ENCODE peak calls at places on chromosomes 13 and 19, in nine cellular contexts. One of them, this sample, is unnamed.

GRCh38 chr13:42876810-42877550 is 95.6 kb downstream of the FAM216B start:
- DNase-seq in effector CD4-positive, alpha-beta T cell: no peak
- DNase-seq in HS-27A: no peak
- DNase-seq in H4: no peak
- DNase-seq in mesothelial cell of epicardium: no peak
- DNase-seq in SK-N-SH: no peak
- DNase-seq in dermis microvascular lymphatic vessel endothelial cell: no peak
- DNase-seq in fibroblast of lung: peak
- DNase-seq in HuH-7: no peak
- DNase-seq in this sample: no peak

GRCh38 chr19:47432091-47432490 is 12.8 kb upstream of the MEIS3 start:
- DNase-seq in fibroblast of lung: no peak
- DNase-seq in dermis microvascular lymphatic vessel endothelial cell: no peak
- DNase-seq in H4: no peak
- DNase-seq in effector CD4-positive, alpha-beta T cell: no peak
- DNase-seq in mesothelial cell of epicardium: no peak
- DNase-seq in HuH-7: no peak
- DNase-seq in SK-N-SH: no peak
- DNase-seq in HS-27A: no peak
- DNase-seq in this sample: no peak

GRCh38 chr13:36163303-36163702 is 32.1 kb upstream of the DCLK1 start:
- DNase-seq in HS-27A: no peak
- DNase-seq in SK-N-SH: no peak
- DNase-seq in dermis microvascular lymphatic vessel endothelial cell: no peak
- DNase-seq in effector CD4-positive, alpha-beta T cell: no peak
- DNase-seq in HuH-7: no peak
- DNase-seq in fibroblast of lung: no peak
- DNase-seq in mesothelial cell of epicardium: no peak
- DNase-seq in H4: no peak
- DNase-seq in this sample: no peak

GRCh38 chr19:52897149-52897935 is at the start of gene ZNF320:
- DNase-seq in dermis microvascular lymphatic vessel endothelial cell: peak
- DNase-seq in H4: peak
- DNase-seq in fibroblast of lung: peak
- DNase-seq in effector CD4-positive, alpha-beta T cell: peak
- DNase-seq in mesothelial cell of epicardium: peak
- DNase-seq in HS-27A: peak
- DNase-seq in SK-N-SH: peak
- DNase-seq in HuH-7: peak
- DNase-seq in this sample: peak

GRCh38 chr19:40614595-40615411 is 13.6 kb downstream of the LTBP4 start:
- DNase-seq in HuH-7: no peak
- DNase-seq in effector CD4-positive, alpha-beta T cell: peak
- DNase-seq in H4: peak
- DNase-seq in dermis microvascular lymphatic vessel endothelial cell: no peak
- DNase-seq in SK-N-SH: peak
- DNase-seq in mesothelial cell of epicardium: peak
- DNase-seq in fibroblast of lung: peak
- DNase-seq in HS-27A: peak
- DNase-seq in this sample: peak

GRCh38 chr19:8607386-8607785 is 3.1 kb downstream of the ADAMTS10 start:
- DNase-seq in SK-N-SH: no peak
- DNase-seq in HuH-7: no peak
- DNase-seq in dermis microvascular lymphatic vessel endothelial cell: no peak
- DNase-seq in H4: no peak
- DNase-seq in mesothelial cell of epicardium: no peak
- DNase-seq in HS-27A: no peak
- DNase-seq in fibroblast of lung: peak
- DNase-seq in effector CD4-positive, alpha-beta T cell: no peak
- DNase-seq in this sample: no peak

GRCh38 chr19:53945441-53945840 is 17.3 kb upstream of the CACNG8 start:
- DNase-seq in SK-N-SH: peak
- DNase-seq in dermis microvascular lymphatic vessel endothelial cell: no peak
- DNase-seq in fibroblast of lung: no peak
- DNase-seq in H4: peak
- DNase-seq in HuH-7: no peak
- DNase-seq in HS-27A: no peak
- DNase-seq in mesothelial cell of epicardium: no peak
- DNase-seq in effector CD4-positive, alpha-beta T cell: no peak
- DNase-seq in this sample: no peak

GRCh38 chr19:4455742-4456565 is 1.6 kb downstream of the UBXN6 start:
- DNase-seq in HuH-7: no peak
- DNase-seq in H4: no peak
- DNase-seq in effector CD4-positive, alpha-beta T cell: no peak
- DNase-seq in fibroblast of lung: peak
- DNase-seq in mesothelial cell of epicardium: peak
- DNase-seq in dermis microvascular lymphatic vessel endothelial cell: no peak
- DNase-seq in SK-N-SH: peak
- DNase-seq in HS-27A: no peak
- DNase-seq in this sample: no peak

GRCh38 chr13:40445557-40445990 is 220.9 kb downstream of the FOXO1 start:
- DNase-seq in mesothelial cell of epicardium: no peak
- DNase-seq in fibroblast of lung: no peak
- DNase-seq in effector CD4-positive, alpha-beta T cell: no peak
- DNase-seq in HuH-7: no peak
- DNase-seq in HS-27A: peak
- DNase-seq in SK-N-SH: no peak
- DNase-seq in dermis microvascular lymphatic vessel endothelial cell: peak
- DNase-seq in H4: peak
- DNase-seq in this sample: peak

GRCh38 chr13:77781804-77782203 is 84.3 kb downstream of the SLAIN1 start:
- DNase-seq in dermis microvascular lymphatic vessel endothelial cell: no peak
- DNase-seq in effector CD4-positive, alpha-beta T cell: no peak
- DNase-seq in fibroblast of lung: no peak
- DNase-seq in SK-N-SH: no peak
- DNase-seq in HS-27A: no peak
- DNase-seq in HuH-7: no peak
- DNase-seq in H4: no peak
- DNase-seq in mesothelial cell of epicardium: no peak
- DNase-seq in this sample: no peak

GRCh38 chr19:49340069-49340864 is 5.1 kb downstream of the CD37 start:
- DNase-seq in H4: peak
- DNase-seq in HS-27A: peak
- DNase-seq in mesothelial cell of epicardium: no peak
- DNase-seq in SK-N-SH: no peak
- DNase-seq in effector CD4-positive, alpha-beta T cell: no peak
- DNase-seq in dermis microvascular lymphatic vessel endothelial cell: no peak
- DNase-seq in fibroblast of lung: peak
- DNase-seq in HuH-7: peak
- DNase-seq in this sample: peak

GRCh38 chr13:97134364-97135095 is 87.6 kb upstream of the MBNL2 start:
- DNase-seq in fibroblast of lung: peak
- DNase-seq in effector CD4-positive, alpha-beta T cell: no peak
- DNase-seq in HS-27A: no peak
- DNase-seq in dermis microvascular lymphatic vessel endothelial cell: no peak
- DNase-seq in SK-N-SH: no peak
- DNase-seq in HuH-7: no peak
- DNase-seq in mesothelial cell of epicardium: no peak
- DNase-seq in H4: no peak
- DNase-seq in this sample: no peak

GRCh38 chr19:1387684-1388636 is 4.3 kb downstream of the NDUFS7 start:
- DNase-seq in effector CD4-positive, alpha-beta T cell: no peak
- DNase-seq in fibroblast of lung: no peak
- DNase-seq in HS-27A: no peak
- DNase-seq in dermis microvascular lymphatic vessel endothelial cell: no peak
- DNase-seq in SK-N-SH: no peak
- DNase-seq in HuH-7: no peak
- DNase-seq in mesothelial cell of epicardium: no peak
- DNase-seq in H4: no peak
- DNase-seq in this sample: no peak

GRCh38 chr13:98083507-98083906 is 59.4 kb upstream of the FARP1 start:
- DNase-seq in H4: no peak
- DNase-seq in HS-27A: peak
- DNase-seq in SK-N-SH: no peak
- DNase-seq in effector CD4-positive, alpha-beta T cell: no peak
- DNase-seq in fibroblast of lung: peak
- DNase-seq in mesothelial cell of epicardium: no peak
- DNase-seq in dermis microvascular lymphatic vessel endothelial cell: no peak
- DNase-seq in HuH-7: no peak
- DNase-seq in this sample: no peak

GRCh38 chr13:103694471-103694870 is 628.3 kb upstream of the SLC10A2 start:
- DNase-seq in SK-N-SH: peak
- DNase-seq in H4: no peak
- DNase-seq in HS-27A: no peak
- DNase-seq in HuH-7: no peak
- DNase-seq in dermis microvascular lymphatic vessel endothelial cell: no peak
- DNase-seq in mesothelial cell of epicardium: peak
- DNase-seq in fibroblast of lung: no peak
- DNase-seq in effector CD4-positive, alpha-beta T cell: no peak
- DNase-seq in this sample: no peak

GRCh38 chr13:38418286-38418685 is 68.6 kb downstream of the UFM1 start:
- DNase-seq in effector CD4-positive, alpha-beta T cell: no peak
- DNase-seq in dermis microvascular lymphatic vessel endothelial cell: no peak
- DNase-seq in mesothelial cell of epicardium: no peak
- DNase-seq in HS-27A: no peak
- DNase-seq in HuH-7: no peak
- DNase-seq in SK-N-SH: no peak
- DNase-seq in fibroblast of lung: peak
- DNase-seq in H4: no peak
- DNase-seq in this sample: no peak

GRCh38 chr13:76023644-76024043 is 387.5 kb downstream of the LMO7 start:
- DNase-seq in SK-N-SH: no peak
- DNase-seq in H4: no peak
- DNase-seq in dermis microvascular lymphatic vessel endothelial cell: no peak
- DNase-seq in fibroblast of lung: no peak
- DNase-seq in HuH-7: no peak
- DNase-seq in effector CD4-positive, alpha-beta T cell: no peak
- DNase-seq in HS-27A: no peak
- DNase-seq in mesothelial cell of epicardium: no peak
- DNase-seq in this sample: no peak

GRCh38 chr19:4352701-4353121 is 9.3 kb downstream of the MPND start:
- DNase-seq in mesothelial cell of epicardium: peak
- DNase-seq in HuH-7: peak
- DNase-seq in HS-27A: no peak
- DNase-seq in effector CD4-positive, alpha-beta T cell: peak
- DNase-seq in dermis microvascular lymphatic vessel endothelial cell: peak
- DNase-seq in SK-N-SH: peak
- DNase-seq in fibroblast of lung: peak
- DNase-seq in H4: peak
- DNase-seq in this sample: no peak

GRCh38 chr19:33785795-33786194 is 10.9 kb upstream of the KCTD15 start:
- DNase-seq in mesothelial cell of epicardium: no peak
- DNase-seq in effector CD4-positive, alpha-beta T cell: no peak
- DNase-seq in H4: peak
- DNase-seq in HuH-7: no peak
- DNase-seq in HS-27A: no peak
- DNase-seq in fibroblast of lung: peak
- DNase-seq in SK-N-SH: no peak
- DNase-seq in dermis microvascular lymphatic vessel endothelial cell: no peak
- DNase-seq in this sample: no peak

GRCh38 chr13:37011788-37012187 is 11.2 kb downstream of the EXOSC8 start:
- DNase-seq in fibroblast of lung: no peak
- DNase-seq in H4: no peak
- DNase-seq in SK-N-SH: no peak
- DNase-seq in mesothelial cell of epicardium: no peak
- DNase-seq in dermis microvascular lymphatic vessel endothelial cell: no peak
- DNase-seq in HS-27A: no peak
- DNase-seq in effector CD4-positive, alpha-beta T cell: no peak
- DNase-seq in HuH-7: no peak
- DNase-seq in this sample: no peak

GRCh38 chr19:40611096-40611495 is 9.9 kb downstream of the LTBP4 start:
- DNase-seq in HS-27A: no peak
- DNase-seq in H4: no peak
- DNase-seq in mesothelial cell of epicardium: no peak
- DNase-seq in effector CD4-positive, alpha-beta T cell: no peak
- DNase-seq in dermis microvascular lymphatic vessel endothelial cell: no peak
- DNase-seq in HuH-7: no peak
- DNase-seq in SK-N-SH: no peak
- DNase-seq in fibroblast of lung: no peak
- DNase-seq in this sample: peak

GRCh38 chr19:53912653-53913052 is 3.6 kb downstream of the CACNG7 start:
- DNase-seq in SK-N-SH: peak
- DNase-seq in HuH-7: peak
- DNase-seq in mesothelial cell of epicardium: no peak
- DNase-seq in H4: no peak
- DNase-seq in dermis microvascular lymphatic vessel endothelial cell: no peak
- DNase-seq in fibroblast of lung: no peak
- DNase-seq in effector CD4-positive, alpha-beta T cell: no peak
- DNase-seq in HS-27A: no peak
- DNase-seq in this sample: no peak

GRCh38 chr13:79987323-79987722 is 353.6 kb downstream of the SPRY2 start:
- DNase-seq in dermis microvascular lymphatic vessel endothelial cell: no peak
- DNase-seq in H4: no peak
- DNase-seq in mesothelial cell of epicardium: no peak
- DNase-seq in HuH-7: no peak
- DNase-seq in fibroblast of lung: no peak
- DNase-seq in SK-N-SH: no peak
- DNase-seq in effector CD4-positive, alpha-beta T cell: no peak
- DNase-seq in HS-27A: no peak
- DNase-seq in this sample: no peak

GRCh38 chr13:101258071-101258470 is 158.2 kb downstream of the NALCN start:
- DNase-seq in SK-N-SH: no peak
- DNase-seq in HS-27A: peak
- DNase-seq in dermis microvascular lymphatic vessel endothelial cell: no peak
- DNase-seq in HuH-7: no peak
- DNase-seq in effector CD4-positive, alpha-beta T cell: no peak
- DNase-seq in mesothelial cell of epicardium: no peak
- DNase-seq in H4: peak
- DNase-seq in fibroblast of lung: peak
- DNase-seq in this sample: no peak

GRCh38 chr19:16836115-16836905 is 7.1 kb downstream of the SIN3B start:
- DNase-seq in fibroblast of lung: no peak
- DNase-seq in HS-27A: no peak
- DNase-seq in HuH-7: no peak
- DNase-seq in SK-N-SH: no peak
- DNase-seq in H4: no peak
- DNase-seq in dermis microvascular lymphatic vessel endothelial cell: no peak
- DNase-seq in mesothelial cell of epicardium: no peak
- DNase-seq in effector CD4-positive, alpha-beta T cell: no peak
- DNase-seq in this sample: no peak

GRCh38 chr13:28584873-28585317 is 74.0 kb upstream of the POMP start:
- DNase-seq in dermis microvascular lymphatic vessel endothelial cell: no peak
- DNase-seq in effector CD4-positive, alpha-beta T cell: no peak
- DNase-seq in SK-N-SH: no peak
- DNase-seq in mesothelial cell of epicardium: no peak
- DNase-seq in H4: no peak
- DNase-seq in HS-27A: peak
- DNase-seq in fibroblast of lung: peak
- DNase-seq in HuH-7: no peak
- DNase-seq in this sample: no peak

GRCh38 chr19:44961821-44962220 is 6.6 kb downstream of the CLPTM1 start:
- DNase-seq in HS-27A: no peak
- DNase-seq in mesothelial cell of epicardium: no peak
- DNase-seq in SK-N-SH: no peak
- DNase-seq in effector CD4-positive, alpha-beta T cell: no peak
- DNase-seq in H4: no peak
- DNase-seq in fibroblast of lung: no peak
- DNase-seq in dermis microvascular lymphatic vessel endothelial cell: no peak
- DNase-seq in HuH-7: no peak
- DNase-seq in this sample: no peak

GRCh38 chr19:16722591-16722990 is 2.9 kb downstream of the NWD1 start:
- DNase-seq in effector CD4-positive, alpha-beta T cell: no peak
- DNase-seq in mesothelial cell of epicardium: no peak
- DNase-seq in fibroblast of lung: no peak
- DNase-seq in HS-27A: no peak
- DNase-seq in HuH-7: no peak
- DNase-seq in H4: no peak
- DNase-seq in dermis microvascular lymphatic vessel endothelial cell: no peak
- DNase-seq in SK-N-SH: no peak
- DNase-seq in this sample: no peak

GRCh38 chr13:113553541-113554332 is 30.8 kb upstream of the TFDP1 start:
- DNase-seq in HuH-7: no peak
- DNase-seq in dermis microvascular lymphatic vessel endothelial cell: no peak
- DNase-seq in SK-N-SH: no peak
- DNase-seq in H4: no peak
- DNase-seq in effector CD4-positive, alpha-beta T cell: no peak
- DNase-seq in fibroblast of lung: no peak
- DNase-seq in mesothelial cell of epicardium: no peak
- DNase-seq in HS-27A: no peak
- DNase-seq in this sample: peak

GRCh38 chr13:25982908-25983307 is 68.9 kb downstream of the SHISA2 start:
- DNase-seq in dermis microvascular lymphatic vessel endothelial cell: no peak
- DNase-seq in SK-N-SH: no peak
- DNase-seq in fibroblast of lung: no peak
- DNase-seq in mesothelial cell of epicardium: no peak
- DNase-seq in HS-27A: no peak
- DNase-seq in HuH-7: no peak
- DNase-seq in effector CD4-positive, alpha-beta T cell: no peak
- DNase-seq in H4: no peak
- DNase-seq in this sample: no peak

GRCh38 chr13:27171830-27172494 is 351 bp upstream of the USP12 start:
- DNase-seq in fibroblast of lung: peak
- DNase-seq in HS-27A: no peak
- DNase-seq in dermis microvascular lymphatic vessel endothelial cell: peak
- DNase-seq in SK-N-SH: peak
- DNase-seq in effector CD4-positive, alpha-beta T cell: peak
- DNase-seq in mesothelial cell of epicardium: peak
- DNase-seq in H4: peak
- DNase-seq in HuH-7: peak
- DNase-seq in this sample: peak

This sample was measured in colonic mucosa.